ENCODE peak calls at places on chromosomes 3 and 15, in eight cellular contexts. X is NB4, G is endothelial cell, H is nephron progenitor cell, L is uterus, O is A549, T is esophagus muscularis mucosa, V is lower leg skin. I is an unnamed sample.

GRCh38 chr3:169945313-169945712 is 21.3 kb upstream of the SEC62 start:
- DNase-seq in V (peak; percentile 43), X (peak; percentile 93), O (no peak), H (no peak), T (no peak), G (no peak), L (no peak), I (no peak)

GRCh38 chr3:108127301-108127988 is 36.6 kb upstream of the CD47 start:
- DNase-seq in O (no peak), H (no peak), T (no peak), V (no peak), G (peak; percentile 7), X (peak; percentile 31), L (no peak), I (no peak)

GRCh38 chr15:64911317-64912186 is at the start of gene ANKDD1A:
- DNase-seq in L (peak; percentile 78), G (peak; percentile 75), X (peak; percentile 10), T (no peak), O (peak; percentile 70), V (no peak), H (peak; percentile 85), I (no peak)

GRCh38 chr3:186821429-186822367 is 15.4 kb upstream of the RFC4 start:
- DNase-seq in O (peak; percentile 56), H (no peak), G (peak; percentile 15), T (no peak), V (no peak), L (no peak), X (peak; percentile 72), I (peak; percentile 36)

GRCh38 chr3:194930439-194931204 is 244.9 kb downstream of the FAM43A start:
- DNase-seq in T (peak; percentile 90), O (no peak), L (no peak), H (no peak), G (peak; percentile 26), V (no peak), X (peak; percentile 85), I (peak; percentile 53)

GRCh38 chr3:160685144-160685766 is 8.3 kb downstream of the ARL14 start:
- DNase-seq in L (no peak), G (no peak), O (peak; percentile 26), V (no peak), H (no peak), X (no peak), T (no peak), I (no peak)

GRCh38 chr3:60095511-60095910 is 1045.7 kb upstream of the CFAP20DC start:
- DNase-seq in T (no peak), O (no peak), V (no peak), L (no peak), X (no peak), H (no peak), G (no peak), I (no peak)

GRCh38 chr15:77069521-77070121 is 1.3 kb downstream of the TSPAN3 start:
- DNase-seq in H (no peak), G (no peak), O (peak; percentile 50), L (no peak), V (no peak), T (no peak), X (peak; percentile 21), I (no peak)

GRCh38 chr15:77500986-77501385 is 80.3 kb downstream of the HMG20A start:
- DNase-seq in O (peak; percentile 21), G (no peak), H (no peak), L (no peak), X (no peak), T (no peak), V (no peak), I (no peak)

GRCh38 chr3:153003860-153004259 is 158.2 kb upstream of the RAP2B start:
- DNase-seq in H (no peak), T (no peak), O (no peak), V (no peak), L (no peak), G (no peak), X (no peak), I (no peak)
- TF ChIP-seq CTCF in H (no peak), T (no peak), O (no peak), V (no peak), L (no peak), G (no peak), X (no peak), I (no peak)

GRCh38 chr3:37308247-37308646 is 133.9 kb upstream of the LRRFIP2 start:
- DNase-seq in V (no peak), G (no peak), X (peak; percentile 45), T (no peak), L (no peak), O (peak; percentile 11), H (no peak), I (no peak)
- TF ChIP-seq CTCF in V (no peak), G (peak; percentile 70), X (peak; percentile 6), T (peak; percentile 38), L (no peak), O (peak; percentile 30), H (peak; percentile 50), I (peak; percentile 58)

DNA sequence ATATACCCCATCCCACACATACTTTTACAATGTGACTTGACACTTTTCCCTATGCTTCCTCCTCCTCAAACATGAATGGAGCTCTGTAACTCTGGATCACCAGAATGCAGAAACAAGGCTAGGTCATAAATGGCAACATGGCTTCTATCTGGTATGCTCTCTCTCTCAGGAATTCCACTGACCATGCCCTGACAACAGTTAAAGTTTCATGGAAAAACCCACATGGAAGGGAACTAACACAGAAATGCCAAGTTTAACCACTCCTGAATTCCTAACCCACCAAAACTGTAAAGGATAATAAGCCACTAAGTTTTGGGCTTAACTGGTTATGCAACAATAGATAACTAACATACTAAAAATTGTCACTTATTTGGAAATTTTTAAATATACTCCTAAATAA is 19.9 kb downstream of the MYO9A start:
- DNase-seq in G (no peak), T (no peak), H (no peak), X (no peak), L (no peak), V (no peak), O (no peak), I (no peak)
- TF ChIP-seq CTCF in G (no peak), T (no peak), H (no peak), X (no peak), L (no peak), V (no peak), O (no peak), I (no peak)

DNA sequence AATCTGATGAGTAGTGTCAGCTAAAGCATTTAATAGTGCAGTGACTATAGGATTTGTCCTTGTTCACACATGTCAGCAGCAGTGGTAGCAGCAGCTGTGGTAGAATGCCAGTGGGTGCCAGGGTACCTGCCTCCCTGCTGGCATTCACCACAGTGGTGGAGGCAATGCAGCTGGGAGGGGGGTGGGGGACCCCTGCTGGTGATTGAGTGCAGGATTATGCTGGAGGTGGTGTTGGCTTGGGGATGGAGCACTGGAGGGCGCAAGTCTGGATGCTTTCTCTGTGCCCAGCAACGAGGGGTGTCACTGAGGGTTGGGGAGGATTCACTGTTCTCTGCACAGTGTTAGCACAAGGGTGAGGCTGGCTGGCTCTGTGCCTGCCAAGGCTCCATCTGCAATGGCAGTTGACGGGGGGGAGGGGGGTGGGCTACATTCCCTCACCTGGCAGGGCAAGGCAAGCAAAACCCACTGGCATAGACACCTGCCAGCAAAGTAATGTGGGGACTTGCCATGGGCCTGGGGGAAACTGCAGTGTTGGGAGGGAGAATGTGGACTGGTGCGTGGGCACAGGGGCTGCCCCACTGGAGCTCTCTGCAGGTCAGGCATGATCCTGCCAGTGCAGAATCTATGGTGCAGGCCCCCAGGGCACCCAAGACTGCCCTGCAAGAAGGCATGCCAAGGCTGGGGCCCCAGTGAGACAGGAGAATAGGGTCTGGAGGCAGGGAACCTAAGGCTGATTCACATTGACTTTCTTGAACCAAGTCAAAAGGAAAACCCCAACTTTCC is 64.3 kb downstream of the MINDY4B start:
- DNase-seq in V (no peak), T (peak; percentile 62), O (no peak), G (no peak), L (no peak), H (no peak), X (no peak), I (no peak)
- TF ChIP-seq CTCF in V (no peak), T (no peak), O (no peak), G (no peak), L (no peak), H (no peak), X (peak; percentile 4), I (no peak)

DNA sequence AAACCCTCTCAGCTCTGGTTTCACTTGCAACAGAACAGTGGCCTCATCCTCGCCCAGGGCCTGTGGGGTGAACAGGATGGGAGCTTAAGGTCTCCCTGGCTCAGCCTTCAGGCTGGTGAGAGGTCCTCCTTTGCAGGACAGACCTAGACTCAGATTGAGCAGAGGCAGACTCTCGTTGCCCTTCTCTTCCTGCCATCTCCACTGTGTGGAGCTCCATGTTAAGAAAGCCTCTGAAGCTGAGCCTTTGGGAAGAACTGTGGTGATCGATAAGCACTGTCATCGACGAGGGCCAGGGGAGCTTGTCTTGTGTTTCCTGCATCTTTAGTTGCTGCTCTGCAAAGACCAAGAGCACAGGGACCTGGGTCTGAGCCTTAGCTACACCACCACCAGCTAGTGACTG is 37.8 kb upstream of the GRIP2 start:
- DNase-seq in O (no peak), X (peak; percentile 21), L (no peak), V (no peak), G (no peak), H (no peak), T (no peak), I (no peak)
- TF ChIP-seq CTCF in O (peak; percentile 10), X (no peak), L (no peak), V (no peak), G (no peak), H (no peak), T (no peak), I (no peak)

DNA sequence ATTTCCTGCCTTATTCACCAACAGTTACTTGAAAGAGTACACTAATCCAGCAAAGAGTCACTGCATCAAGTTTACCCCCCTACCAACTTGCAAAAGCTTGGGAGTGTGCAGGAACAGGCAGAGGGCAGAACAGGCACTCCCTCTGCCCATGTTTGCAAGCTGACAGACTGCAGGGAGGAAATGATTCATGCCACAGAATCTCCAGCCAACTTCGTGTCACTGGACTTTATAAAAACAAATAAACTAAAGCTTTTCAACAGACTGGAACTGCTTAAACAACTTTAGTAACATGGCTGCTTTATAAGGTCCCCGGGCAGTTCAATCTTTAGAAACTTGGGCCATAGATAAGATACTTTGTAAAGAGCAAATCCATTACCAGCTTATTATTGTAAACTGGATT is 129.5 kb downstream of the THRB start:
- DNase-seq in V (peak; percentile 58), T (no peak), L (peak; percentile 55), X (peak; percentile 31), G (no peak), H (no peak), O (peak; percentile 84), I (no peak)
- TF ChIP-seq CTCF in V (no peak), T (peak; percentile 26), L (no peak), X (no peak), G (no peak), H (no peak), O (peak; percentile 22), I (peak; percentile 51)

DNA sequence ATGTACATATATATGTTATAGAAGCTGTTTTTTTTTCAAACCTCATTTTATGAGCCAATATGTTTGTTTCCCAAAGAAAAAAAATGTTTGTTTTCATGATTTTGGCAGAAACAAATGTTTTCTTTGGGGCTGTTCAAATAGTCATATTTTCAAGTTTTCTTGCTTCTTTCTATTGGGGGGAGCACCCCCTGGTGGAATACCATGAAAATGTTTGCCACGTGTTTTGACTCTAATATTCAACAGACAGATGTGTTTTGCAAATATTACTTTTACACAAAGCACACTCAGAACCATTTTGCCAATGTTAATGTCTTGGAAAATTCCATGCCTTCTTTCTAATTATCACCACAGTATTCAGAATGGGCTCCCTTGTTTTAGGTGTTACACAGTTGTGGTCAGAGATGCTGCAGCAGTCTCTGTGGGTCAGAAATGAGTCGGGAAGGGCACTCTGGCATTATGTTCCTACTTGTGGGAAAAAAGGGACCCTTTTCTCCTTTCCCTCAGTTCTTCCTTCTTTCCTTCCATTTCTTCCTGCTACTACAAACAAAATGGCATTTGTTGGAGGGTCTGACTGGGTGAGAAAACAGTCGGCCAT is 817.0 kb downstream of the TUSC7 start:
- DNase-seq in X (peak; percentile 27), L (no peak), T (no peak), H (no peak), O (peak; percentile 42), G (peak; percentile 49), V (no peak), I (no peak)
- TF ChIP-seq CTCF in X (peak; percentile 44), L (no peak), T (peak; percentile 46), H (peak; percentile 60), O (peak; percentile 63), G (peak; percentile 87), V (no peak), I (peak; percentile 76)

I was measured in osteocyte.